ENCODE peak calls at places on chromosomes 3 and 15, in six cellular contexts. Y is adrenal gland, T is body of pancreas, W is transverse colon, D is upper lobe of left lung, L is Peyer's patch. P is an unnamed sample.
A peak's percentile ranks its signal among the peaks of the same experiment; 100 is the strongest.

GRCh38 chr3:102174832-102175374 is 259.9 kb upstream of the ZPLD1 start:
- DNase-seq in Y (no peak), T (no peak), W (no peak), D (no peak), L (no peak), P (no peak)

GRCh38 chr15:26686547-26687187 is 86.2 kb downstream of the GABRB3 start:
- DNase-seq in Y (no peak), T (no peak), W (no peak), D (peak; percentile 35), L (no peak), P (no peak)

GRCh38 chr15:60442031-60442665 is 36.8 kb downstream of the ICE2 start:
- DNase-seq in Y (no peak), T (no peak), W (no peak), D (no peak), L (no peak), P (no peak)

GRCh38 chr3:194117114-194117845 is 18.7 kb upstream of the HES1 start:
- DNase-seq in Y (no peak), T (peak; percentile 80), W (peak; percentile 81), D (no peak), L (no peak), P (peak; percentile 79)

GRCh38 chr3:46538803-46539442 is 27.2 kb downstream of the LRRC2 start:
- DNase-seq in Y (peak; percentile 46), T (no peak), W (peak; percentile 83), D (no peak), L (peak; percentile 95), P (peak; percentile 69)

GRCh38 chr3:149462653-149463052 is 11.8 kb upstream of the TM4SF4 start:
- DNase-seq in Y (no peak), T (no peak), W (no peak), D (no peak), L (no peak), P (no peak)

GRCh38 chr3:192079098-192079497 is 618.1 kb downstream of the PYDC2 start:
- DNase-seq in Y (no peak), T (no peak), W (no peak), D (no peak), L (no peak), P (no peak)

GRCh38 chr3:11155341-11156025 is 1.2 kb downstream of the HRH1 start:
- DNase-seq in Y (peak; percentile 71), T (peak; percentile 15), W (peak; percentile 74), D (no peak), L (no peak), P (no peak)

GRCh38 chr3:100157617-100158016 is 43.3 kb upstream of the FILIP1L start:
- DNase-seq in Y (no peak), T (no peak), W (no peak), D (no peak), L (no peak), P (no peak)

GRCh38 chr3:151775314-151776258 is 38.3 kb upstream of the AADAC start:
- DNase-seq in Y (no peak), T (no peak), W (no peak), D (no peak), L (no peak), P (no peak)

GRCh38 chr15:39172380-39173281 is 408.2 kb upstream of the THBS1 start:
- DNase-seq in Y (peak; percentile 31), T (peak; percentile 19), W (no peak), D (peak; percentile 30), L (no peak), P (no peak)

GRCh38 chr3:123442908-123443307 is 6.0 kb downstream of the ADCY5 start:
- DNase-seq in Y (no peak), T (no peak), W (no peak), D (no peak), L (no peak), P (no peak)

GRCh38 chr3:121477589-121477988 is 68.2 kb downstream of the POLQ start:
- DNase-seq in Y (no peak), T (no peak), W (no peak), D (no peak), L (no peak), P (no peak)

GRCh38 chr15:69313437-69314000 is 14.8 kb downstream of the PAQR5 start:
- DNase-seq in Y (no peak), T (no peak), W (no peak), D (no peak), L (no peak), P (no peak)

GRCh38 chr3:167776144-167776685 is 40.7 kb downstream of the SERPINI1 start:
- DNase-seq in Y (no peak), T (no peak), W (no peak), D (no peak), L (no peak), P (no peak)

GRCh38 chr3:94862703-94863102 is 799.8 kb downstream of the NSUN3 start:
- DNase-seq in Y (peak; percentile 21), T (no peak), W (no peak), D (no peak), L (no peak), P (no peak)

GRCh38 chr3:190381356-190381940 is 6.5 kb upstream of the CLDN16 start:
- DNase-seq in Y (no peak), T (no peak), W (no peak), D (no peak), L (no peak), P (no peak)

GRCh38 chr3:54660599-54661210 is 267.2 kb downstream of the LRTM1 start:
- DNase-seq in Y (peak; percentile 24), T (no peak), W (peak; percentile 15), D (no peak), L (no peak), P (no peak)

GRCh38 chr3:193240436-193240849 is 579 bp upstream of the PLAAT1 start:
- DNase-seq in Y (no peak), T (no peak), W (no peak), D (peak; percentile 24), L (no peak), P (no peak)

GRCh38 chr3:51709004-51709420 is 2.1 kb downstream of the GRM2 start:
- DNase-seq in Y (peak; percentile 19), T (peak; percentile 10), W (peak; percentile 4), D (peak; percentile 70), L (no peak), P (peak; percentile 12)

GRCh38 chr3:70359711-70360110 is 47.3 kb upstream of the MDFIC2 start:
- DNase-seq in Y (no peak), T (no peak), W (no peak), D (no peak), L (no peak), P (no peak)

GRCh38 chr15:55766676-55767075 is 23.7 kb upstream of the PRTG start:
- DNase-seq in Y (no peak), T (no peak), W (no peak), D (no peak), L (no peak), P (no peak)

DNA sequence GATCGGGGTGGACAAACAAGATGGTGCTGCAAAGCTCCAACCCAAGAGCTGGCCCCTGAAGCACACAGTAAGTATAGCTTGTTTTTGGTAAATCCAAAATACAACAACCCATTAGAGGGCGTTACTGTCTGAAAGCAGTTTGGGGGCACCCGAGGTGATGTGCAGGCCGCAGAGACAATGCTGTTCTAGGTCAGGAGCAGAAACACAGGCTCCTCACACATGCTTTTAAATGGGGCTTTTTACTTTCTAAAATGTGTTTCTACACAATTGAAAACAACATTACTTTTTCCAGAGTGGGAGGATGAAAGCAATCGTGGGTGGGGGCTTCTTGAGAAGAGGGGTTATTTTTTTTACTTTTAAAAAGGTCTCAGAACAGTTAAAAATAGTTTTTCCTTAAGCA is 1029.3 kb upstream of the CFAP20DC start:
- DNase-seq in Y (no peak), T (no peak), W (no peak), D (no peak), L (no peak), P (no peak)
- H3K27ac ChIP-seq in Y (no peak overlapping the region), T (no peak overlapping the region), W (no peak overlapping the region), D (no peak overlapping the region), L (no peak overlapping the region), P (no peak overlapping the region)

DNA sequence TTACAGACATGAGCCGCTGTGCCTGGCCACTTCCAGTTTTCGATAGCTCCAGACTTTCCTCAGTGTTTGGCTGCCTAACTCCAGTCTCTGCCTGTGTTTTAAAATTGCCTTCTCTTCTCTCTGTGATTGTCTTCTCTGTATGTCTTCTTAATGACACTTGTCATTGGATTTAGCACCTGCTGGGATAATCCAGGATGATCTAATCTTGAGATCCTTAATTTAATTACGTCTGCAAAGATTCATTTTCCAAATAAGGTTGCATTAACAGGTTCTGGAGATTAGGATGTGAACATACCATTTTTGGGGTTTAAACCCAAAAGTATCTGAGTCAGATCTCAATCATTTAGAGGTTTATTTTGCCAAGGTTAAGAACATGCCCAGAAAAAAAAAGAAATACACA is 222.2 kb upstream of the PDZRN3 start:
- DNase-seq in Y (no peak), T (no peak), W (no peak), D (no peak), L (no peak), P (no peak)
- TF ChIP-seq POLR2A in Y (no peak), T (no peak), W (no peak), D (no peak), L (no peak), P (no peak)

DNA sequence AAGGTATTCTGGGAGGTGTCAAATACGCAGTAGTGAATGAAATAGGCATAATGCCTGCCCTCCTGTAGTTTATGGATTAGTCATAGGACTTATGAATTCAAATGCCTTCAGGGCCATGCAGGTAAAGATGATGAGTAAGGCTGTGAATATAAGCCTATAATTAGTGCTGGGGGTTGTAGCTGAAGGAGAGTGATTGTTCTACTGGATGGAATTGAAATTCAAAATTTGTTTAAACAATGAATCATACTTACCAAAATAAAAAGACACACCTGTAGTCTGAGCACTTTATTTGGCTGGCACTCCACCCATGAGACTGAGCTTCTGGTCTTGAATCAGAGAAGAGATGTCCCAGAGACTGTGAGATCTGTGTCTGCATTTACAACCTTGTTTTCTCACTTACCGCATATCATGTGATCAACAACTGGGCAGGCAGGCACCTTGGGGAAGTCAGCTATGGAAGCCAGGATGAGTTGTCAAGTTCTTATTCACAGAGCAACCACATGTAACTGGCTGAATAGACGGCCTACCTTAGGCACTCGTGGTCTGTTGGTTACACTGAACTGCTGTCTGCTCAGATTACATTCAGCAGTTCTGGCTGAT is 291.8 kb downstream of the NAALADL2 start:
- DNase-seq in Y (no peak), T (no peak), W (peak; percentile 32), D (no peak), L (no peak), P (no peak)
- H3K27ac ChIP-seq in Y (no peak overlapping the region), T (no peak overlapping the region), W (no peak overlapping the region), D (no peak overlapping the region), L (no peak overlapping the region), P (no peak overlapping the region)

GRCh38 chr3:170359178-170359704 is 1.7 kb downstream of the SKIL start:
- DNase-seq in Y (no peak), T (no peak), W (no peak), D (no peak), L (no peak), P (no peak)

GRCh38 chr3:170360916-170361315 is 3.4 kb downstream of the SKIL start:
- DNase-seq in Y (no peak), T (no peak), W (no peak), D (no peak), L (no peak), P (no peak)

GRCh38 chr3:170357920-170358854 is 672 bp downstream of the SKIL start:
- DNase-seq in Y (peak; percentile 91), T (peak; percentile 85), W (peak; percentile 88), D (peak; percentile 97), L (peak; percentile 89), P (peak; percentile 89)

GRCh38 chr3:170361711-170362110 is 4.2 kb downstream of the SKIL start:
- DNase-seq in Y (no peak), T (no peak), W (no peak), D (no peak), L (no peak), P (no peak)

DNA sequence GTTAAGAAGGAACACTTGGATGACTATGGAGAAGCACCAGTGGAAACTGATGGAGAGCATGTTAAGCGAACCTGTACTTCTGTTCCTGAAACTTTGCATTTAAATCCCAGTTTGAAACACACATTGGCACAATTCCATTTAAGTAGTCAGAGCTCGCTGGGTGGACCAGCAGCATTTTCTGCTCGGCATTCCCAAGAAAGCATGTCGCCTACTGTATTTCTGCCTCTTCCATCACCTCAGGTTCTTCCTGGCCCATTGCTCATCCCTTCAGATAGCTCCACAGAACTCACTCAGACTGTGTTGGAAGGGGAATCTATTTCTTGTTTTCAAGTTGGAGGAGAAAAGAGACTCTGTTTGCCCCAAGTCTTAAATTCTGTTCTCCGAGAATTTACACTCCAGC is 3.0 kb downstream of the SKIL start:
- DNase-seq in Y (no peak), T (no peak), W (no peak), D (no peak), L (no peak), P (no peak)
- TF ChIP-seq POLR2A in Y (no peak), T (no peak), W (no peak), D (no peak), L (no peak), P (no peak)